ENCODE peak calls at places on chromosomes 11 and 22, in nine cellular contexts. X is bronchial epithelial cell; O is NCI-H524 treated with DMSO at 0.1 percent for 48 hours; B is body of pancreas; J is stimulated activated CD4-positive, alpha-beta T cell treated with anti-CD3 and anti-CD28 coated beads, Interleukin-2, amount 100 ng/mL, for 48 hours; H is left ventricle myocardium superior; V is T follicular helper cell; M is CD8-positive, alpha-beta T cell; P is activated naive CD4-positive, alpha-beta T cell treated with Interleukin-2 at 50 U/mL for 16 hours. D is an unnamed sample.

GRCh38 chr22:49997221-49997599 is 15.4 kb downstream of the IL17REL start:
- DNase-seq in X (no peak), O (no peak), B (peak), J (no peak), H (no peak), V (no peak), M (no peak), P (no peak), D (no peak)

GRCh38 chr11:118002541-118003019 is 16.4 kb downstream of the IL10RA start:
- DNase-seq in X (no peak), O (no peak), B (peak), J (peak), H (peak), V (no peak), M (no peak), P (peak), D (no peak)

GRCh38 chr11:9852465-9852864 is 188.6 kb downstream of the SWAP70 start:
- DNase-seq in X (no peak), O (no peak), B (no peak), J (no peak), H (no peak), V (no peak), M (no peak), P (no peak), D (no peak)

GRCh38 chr11:66607126-66607834 is 9.2 kb upstream of the RBM14 start:
- DNase-seq in X (peak), O (no peak), B (peak), J (no peak), H (peak), V (no peak), M (no peak), P (no peak), D (no peak)

GRCh38 chr11:334264-335033 is 13.8 kb upstream of the IFITM3 start:
- DNase-seq in X (no peak), O (no peak), B (no peak), J (no peak), H (peak), V (no peak), M (no peak), P (no peak), D (no peak)

GRCh38 chr11:21909145-21909544 is 283.7 kb upstream of the ANO5 start:
- DNase-seq in X (peak), O (no peak), B (no peak), J (no peak), H (no peak), V (no peak), M (no peak), P (no peak), D (no peak)

GRCh38 chr11:1390603-1391164 is 950 bp downstream of the BRSK2 start:
- DNase-seq in X (no peak), O (no peak), B (peak), J (no peak), H (peak), V (no peak), M (no peak), P (no peak), D (no peak)

GRCh38 chr11:117281159-117281558 is 10.0 kb upstream of the BACE1-AS start:
- DNase-seq in X (peak), O (no peak), B (no peak), J (no peak), H (no peak), V (no peak), M (no peak), P (no peak), D (no peak)

GRCh38 chr11:561148-562003 is 606 bp downstream of the RASSF7 start:
- DNase-seq in X (peak), O (no peak), B (peak), J (no peak), H (no peak), V (no peak), M (no peak), P (no peak), D (no peak)

GRCh38 chr22:49406047-49406650 is 421.5 kb downstream of the BRD1 start:
- DNase-seq in X (no peak), O (no peak), B (no peak), J (no peak), H (no peak), V (no peak), M (no peak), P (no peak), D (no peak)

GRCh38 chr11:44570411-44571155 is 5.1 kb downstream of the CD82 start:
- DNase-seq in X (no peak), O (no peak), B (no peak), J (no peak), H (no peak), V (no peak), M (no peak), P (no peak), D (no peak)

GRCh38 chr11:1499261-1499890 is 12.8 kb upstream of the MOB2 start:
- DNase-seq in X (no peak), O (no peak), B (no peak), J (no peak), H (peak), V (no peak), M (no peak), P (no peak), D (no peak)

GRCh38 chr22:49976439-49977175 is 16.0 kb downstream of the PIM3 start:
- DNase-seq in X (no peak), O (no peak), B (no peak), J (no peak), H (no peak), V (no peak), M (no peak), P (peak), D (no peak)

GRCh38 chr22:23058481-23059336 is 11.6 kb upstream of the GNAZ start:
- DNase-seq in X (no peak), O (no peak), B (no peak), J (no peak), H (peak), V (no peak), M (no peak), P (no peak), D (no peak)

GRCh38 chr11:133705873-133706272 is 139.4 kb downstream of the SPATA19 start:
- DNase-seq in X (no peak), O (no peak), B (no peak), J (no peak), H (no peak), V (no peak), M (no peak), P (no peak), D (no peak)

GRCh38 chr11:118663381-118663780 is 16.1 kb downstream of the TREH start:
- DNase-seq in X (no peak), O (no peak), B (no peak), J (no peak), H (no peak), V (no peak), M (no peak), P (no peak), D (no peak)

GRCh38 chr11:62069961-62070919 is 53.6 kb upstream of the INCENP start:
- DNase-seq in X (no peak), O (no peak), B (peak), J (no peak), H (no peak), V (no peak), M (no peak), P (no peak), D (no peak)

GRCh38 chr22:50319503-50319951 is 7.3 kb downstream of the DENND6B start:
- DNase-seq in X (no peak), O (no peak), B (no peak), J (no peak), H (no peak), V (no peak), M (no peak), P (no peak), D (no peak)

GRCh38 chr11:133081020-133081419 is 451.3 kb downstream of the OPCML start:
- DNase-seq in X (no peak), O (no peak), B (no peak), J (no peak), H (no peak), V (no peak), M (no peak), P (no peak), D (no peak)

GRCh38 chr11:72721689-72722049 is 30.5 kb downstream of the ARAP1 start:
- DNase-seq in X (peak), O (no peak), B (peak), J (peak), H (peak), V (peak), M (peak), P (peak), D (no peak)

GRCh38 chr11:73869234-73869949 is 7.3 kb downstream of the COA4 start:
- DNase-seq in X (no peak), O (no peak), B (no peak), J (no peak), H (no peak), V (no peak), M (no peak), P (no peak), D (no peak)

GRCh38 chr22:31508536-31508935 is 12.2 kb downstream of the SFI1 start:
- DNase-seq in X (no peak), O (no peak), B (no peak), J (no peak), H (no peak), V (no peak), M (no peak), P (no peak), D (no peak)

GRCh38 chr11:1360835-1361357 is 28.8 kb upstream of the BRSK2 start:
- DNase-seq in X (no peak), O (no peak), B (no peak), J (no peak), H (no peak), V (no peak), M (no peak), P (no peak), D (no peak)

GRCh38 chr11:31236052-31236652 is 133.4 kb downstream of the DCDC1 start:
- DNase-seq in X (peak), O (peak), B (no peak), J (no peak), H (no peak), V (no peak), M (no peak), P (no peak), D (no peak)

GRCh38 chr11:73310661-73311393 is 2.8 kb downstream of the ARHGEF17 start:
- DNase-seq in X (no peak), O (no peak), B (no peak), J (no peak), H (no peak), V (no peak), M (no peak), P (no peak), D (no peak)

GRCh38 chr11:34915136-34916013 is 804 bp downstream of the APIP start:
- DNase-seq in X (peak), O (no peak), B (no peak), J (peak), H (no peak), V (no peak), M (no peak), P (no peak), D (no peak)

GRCh38 chr11:34214961-34215805 is 109.8 kb downstream of the NAT10 start:
- DNase-seq in X (peak), O (no peak), B (no peak), J (peak), H (no peak), V (no peak), M (no peak), P (peak), D (no peak)

GRCh38 chr22:19723165-19723989 is at the start of gene GP1BB:
- DNase-seq in X (no peak), O (no peak), B (peak), J (peak), H (peak), V (no peak), M (no peak), P (peak), D (no peak)

GRCh38 chr11:28760676-28761390 is 652.6 kb downstream of the METTL15 start:
- DNase-seq in X (peak), O (no peak), B (no peak), J (no peak), H (no peak), V (no peak), M (no peak), P (no peak), D (no peak)

GRCh38 chr22:35480627-35481565 is 59.7 kb upstream of the RASD2 start:
- DNase-seq in X (no peak), O (peak), B (no peak), J (no peak), H (no peak), V (no peak), M (no peak), P (no peak), D (no peak)

GRCh38 chr11:122772945-122773344 is 65.4 kb upstream of the CRTAM start:
- DNase-seq in X (no peak), O (no peak), B (no peak), J (no peak), H (no peak), V (no peak), M (no peak), P (no peak), D (no peak)

GRCh38 chr22:42473484-42474193 is 41.4 kb upstream of the NFAM1 start:
- DNase-seq in X (peak), O (peak), B (peak), J (no peak), H (no peak), V (no peak), M (no peak), P (no peak), D (no peak)

GRCh38 chr11:118895093-118896039 is 11.7 kb downstream of the CXCR5 start:
- DNase-seq in X (no peak), O (no peak), B (no peak), J (no peak), H (no peak), V (peak), M (peak), P (peak), D (no peak)

GRCh38 chr11:109422755-109423113 is 744 bp downstream of the C11orf87 start:
- DNase-seq in X (peak), O (no peak), B (no peak), J (no peak), H (no peak), V (no peak), M (no peak), P (no peak), D (no peak)

D was measured in GM18507.